ENCODE peak calls at places on chromosome 14, in seven cellular contexts. Y, V, T, I, F, M and R are unnamed samples.

GRCh38 chr14:94217116-94217515 is 43.0 kb downstream of the PPP4R4 start:
- DNase-seq in V (no peak), Y (no peak), I (peak; percentile 28), M (no peak), F (no peak), T (no peak), R (no peak)

GRCh38 chr14:20434701-20435453 is 1.1 kb downstream of the KLHL33 start:
- DNase-seq in Y (no peak), T (peak; percentile 89), F (peak; percentile 6), V (no peak), I (peak; percentile 71), M (peak; percentile 82), R (peak; percentile 89)

GRCh38 chr14:63672417-63673180 is 30.9 kb upstream of the WDR89 start:
- DNase-seq in M (no peak), V (no peak), F (peak; percentile 64), T (no peak), Y (no peak), I (no peak), R (no peak)

GRCh38 chr14:45526715-45527549 is 273.9 kb upstream of the MIS18BP1 start:
- DNase-seq in M (no peak), I (peak; percentile 85), T (no peak), Y (peak; percentile 63), F (no peak), V (no peak), R (no peak)

GRCh38 chr14:100504372-100505078 is 82.7 kb downstream of the BEGAIN start:
- DNase-seq in M (no peak), F (peak; percentile 48), Y (peak; percentile 24), T (no peak), V (no peak), I (peak; percentile 35), R (no peak)

GRCh38 chr14:66216763-66217162 is 269.4 kb upstream of the CCDC196 start:
- DNase-seq in I (peak; percentile 51), Y (no peak), M (no peak), F (no peak), V (no peak), T (no peak), R (no peak)

GRCh38 chr14:100524933-100525243 is 62.3 kb downstream of the BEGAIN start:
- DNase-seq in T (peak; percentile 60), M (no peak), V (no peak), Y (no peak), I (peak; percentile 90), F (peak; percentile 8), R (peak; percentile 39)

GRCh38 chr14:98379829-98380228 is 892.2 kb downstream of the BCL11B start:
- DNase-seq in Y (no peak), I (no peak), V (no peak), M (no peak), F (no peak), T (no peak), R (no peak)

GRCh38 chr14:30656190-30656632 is 34.1 kb downstream of the SCFD1 start:
- DNase-seq in Y (peak; percentile 68), F (peak; percentile 11), V (no peak), M (no peak), T (no peak), I (peak; percentile 73), R (no peak)

GRCh38 chr14:86604546-86604945 is 1074.6 kb downstream of the FLRT2 start:
- DNase-seq in F (peak; percentile 15), V (no peak), M (no peak), Y (no peak), T (no peak), I (no peak), R (no peak)

GRCh38 chr14:102749833-102750775 is 27.1 kb upstream of the TRAF3 start:
- DNase-seq in F (no peak), V (no peak), Y (no peak), M (no peak), T (no peak), I (no peak), R (no peak)

GRCh38 chr14:20782280-20782890 is 1.3 kb downstream of the RNASE6 start:
- DNase-seq in Y (no peak), M (no peak), I (peak; percentile 40), F (no peak), T (no peak), V (no peak), R (no peak)

GRCh38 chr14:58739674-58740073 is 101.9 kb downstream of the DACT1 start:
- DNase-seq in F (no peak), I (no peak), M (no peak), T (no peak), Y (no peak), V (no peak), R (no peak)

GRCh38 chr14:68522510-68523325 is 270.1 kb downstream of the ZFP36L1 start:
- DNase-seq in F (no peak), T (no peak), Y (no peak), M (no peak), V (no peak), I (no peak), R (peak; percentile 26)

GRCh38 chr14:75559451-75560187 is 18.8 kb upstream of the FLVCR2 start:
- DNase-seq in T (no peak), M (no peak), I (no peak), Y (no peak), V (no peak), F (peak; percentile 18), R (peak; percentile 82)

GRCh38 chr14:66476964-66477363 is 9.2 kb upstream of the CCDC196 start:
- DNase-seq in V (no peak), Y (no peak), M (no peak), I (no peak), F (peak; percentile 34), T (no peak), R (no peak)

GRCh38 chr14:35402323-35403084 is 2.0 kb downstream of the NFKBIA start:
- DNase-seq in T (no peak), I (no peak), M (no peak), V (peak; percentile 12), Y (no peak), F (peak; percentile 18), R (peak; percentile 69)

GRCh38 chr14:68144051-68144681 is 324.6 kb downstream of the RAD51B start:
- DNase-seq in V (no peak), T (peak; percentile 73), M (no peak), F (peak; percentile 66), Y (peak; percentile 44), I (no peak), R (no peak)

GRCh38 chr14:67644428-67644827 is 24.7 kb downstream of the ARG2 start:
- DNase-seq in T (no peak), M (no peak), F (peak; percentile 11), Y (no peak), V (no peak), I (no peak), R (no peak)

GRCh38 chr14:54475187-54475881 is 13.4 kb downstream of the GMFB start:
- DNase-seq in F (peak; percentile 19), I (no peak), Y (no peak), M (no peak), T (no peak), V (no peak), R (no peak)

GRCh38 chr14:54881761-54882401 is 20.7 kb downstream of the GCH1 start:
- DNase-seq in V (no peak), M (no peak), F (no peak), I (no peak), Y (no peak), T (no peak), R (no peak)

GRCh38 chr14:54138024-54138353 is 181.4 kb upstream of the BMP4 start:
- DNase-seq in M (no peak), T (no peak), F (no peak), V (no peak), Y (peak; percentile 66), I (no peak), R (no peak)

GRCh38 chr14:101077511-101078074 is 174.1 kb upstream of the RTL1 start:
- DNase-seq in M (no peak), Y (no peak), T (no peak), F (peak; percentile 68), V (no peak), I (peak; percentile 82), R (no peak)

DNA sequence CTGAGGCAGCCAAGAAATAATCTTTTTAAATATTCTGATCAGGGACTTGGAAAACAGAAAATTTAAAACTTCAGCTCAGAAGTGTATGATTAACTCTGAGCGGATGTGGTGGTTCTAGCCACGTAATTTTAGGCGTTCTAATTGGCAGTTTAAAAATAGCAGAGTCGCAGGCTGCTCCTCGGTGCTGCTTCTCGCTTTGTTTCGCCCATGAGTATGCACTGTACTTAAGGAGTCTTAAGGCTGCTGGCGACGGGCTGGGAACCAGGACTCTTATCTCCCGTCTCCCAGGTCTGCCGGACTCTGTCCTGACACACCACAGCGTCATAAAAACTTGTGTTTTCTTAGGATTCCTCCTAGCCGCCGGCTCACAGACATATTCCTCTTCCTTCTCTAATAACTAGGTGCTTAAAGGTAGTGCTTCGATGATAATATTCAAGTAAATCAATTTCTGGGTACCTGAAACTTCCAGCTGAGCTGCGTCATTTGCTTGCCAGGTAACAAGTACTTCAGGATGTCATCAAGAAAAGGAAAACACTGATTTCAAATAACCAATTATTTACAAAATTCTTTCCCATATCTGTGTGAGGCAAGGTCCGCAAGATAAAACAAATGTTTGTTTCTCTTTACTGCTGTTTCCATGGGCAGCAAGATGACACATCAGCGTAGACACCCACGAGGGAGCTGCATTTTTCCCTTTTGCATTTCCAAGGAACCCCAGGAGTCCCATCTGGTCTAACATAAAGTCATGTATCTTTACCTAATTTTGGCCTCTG is 113.2 kb upstream of the PELI2 start:
- DNase-seq in V (no peak), F (peak; percentile 91), Y (no peak), I (peak; percentile 65), M (no peak), T (no peak), R (no peak)
- H3K4me3 ChIP-seq in V (no peak overlapping the region), F (peak overlapping the region; percentile 33), Y (no peak overlapping the region), I (no peak overlapping the region), M (no peak overlapping the region), T (peak overlapping the region; percentile 35), R (peak overlapping the region; percentile 30)

GRCh38 chr14:85534914-85535313 is 5.0 kb downstream of the FLRT2 start:
- DNase-seq in V (no peak), Y (no peak), T (no peak), I (no peak), M (no peak), F (no peak), R (no peak)
- H3K4me3 ChIP-seq in V (no peak overlapping the region), Y (no peak overlapping the region), T (peak overlapping the region; percentile 71), I (peak overlapping the region; percentile 83), M (no peak overlapping the region), F (peak overlapping the region; percentile 67), R (peak overlapping the region; percentile 43)

GRCh38 chr14:56181666-56182065 is 63.5 kb downstream of the PELI2 start:
- DNase-seq in F (no peak), Y (no peak), T (no peak), V (no peak), M (no peak), I (no peak), R (no peak)
- H3K4me3 ChIP-seq in F (no peak overlapping the region), Y (no peak overlapping the region), T (no peak overlapping the region), V (no peak overlapping the region), M (no peak overlapping the region), I (no peak overlapping the region), R (no peak overlapping the region)

DNA sequence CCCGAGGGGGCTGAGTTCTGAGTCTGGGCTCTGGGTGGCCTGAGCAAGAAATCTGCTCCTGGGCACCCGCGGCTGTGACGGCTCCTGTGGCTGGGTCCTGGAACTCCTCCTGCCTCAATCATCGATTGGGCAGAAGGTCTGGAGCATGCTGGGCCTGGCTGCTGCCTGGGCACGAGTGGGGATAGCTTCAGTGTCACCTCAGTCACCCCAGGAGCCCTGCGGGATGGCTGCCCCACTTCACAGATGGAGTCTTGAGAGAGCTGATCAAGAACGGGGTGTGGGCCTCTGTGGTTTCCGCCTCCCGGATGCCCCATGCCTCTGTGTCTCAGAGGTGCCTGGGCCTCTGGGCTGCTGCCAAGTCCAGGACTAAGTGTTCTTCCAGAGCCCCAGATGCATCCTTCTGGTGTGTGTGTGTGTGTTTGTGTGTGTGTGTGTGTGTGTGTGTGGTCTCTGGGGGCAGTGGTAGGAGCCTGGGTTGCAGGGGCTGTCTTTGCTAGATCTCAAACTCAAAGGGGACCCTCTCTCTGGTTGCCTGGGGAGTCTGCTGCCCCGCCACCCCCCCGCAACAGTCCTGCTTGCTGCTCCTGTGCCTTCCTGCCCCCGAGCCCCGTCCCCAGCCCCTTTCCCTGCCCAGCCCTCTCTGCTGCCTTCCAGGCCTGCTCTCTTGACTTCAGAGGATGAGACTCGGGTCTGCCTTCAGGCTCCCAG is 185.5 kb upstream of the C14orf180 start:
- DNase-seq in V (peak; percentile 63), F (no peak), I (no peak), Y (no peak), M (peak; percentile 78), T (peak; percentile 64), R (peak; percentile 89)
- H3K4me3 ChIP-seq in V (peak overlapping the region; percentile 26), F (no peak overlapping the region), I (no peak overlapping the region), Y (no peak overlapping the region), M (no peak overlapping the region), T (no peak overlapping the region), R (no peak overlapping the region)